ENCODE peak calls at places on chromosomes 6 and 20, in ten cellular contexts. P, U, M, Y, W, R, G, C, A and K are unnamed samples.

GRCh38 chr20:53055668-53056067 is 83.5 kb downstream of the TSHZ2 start:
- DNase-seq in M (no peak), U (no peak), C (no peak), G (no peak), W (no peak), P (no peak), Y (no peak), A (no peak), R (no peak), K (no peak)

GRCh38 chr20:34069341-34070078 is 42.5 kb downstream of the EIF2S2 start:
- DNase-seq in A (peak), P (peak), C (peak), R (peak), U (no peak), W (peak), M (peak), Y (no peak), G (peak), K (no peak)

GRCh38 chr6:109939654-109940053 is 38.5 kb upstream of the GPR6 start:
- DNase-seq in A (no peak), U (no peak), C (no peak), P (no peak), W (no peak), Y (no peak), G (no peak), R (no peak), M (peak), K (no peak)

GRCh38 chr20:31675828-31676533 is 38.3 kb downstream of the COX4I2 start:
- DNase-seq in C (no peak), A (peak), G (peak), R (peak), Y (no peak), U (no peak), M (peak), P (peak), W (no peak), K (no peak)

GRCh38 chr6:40755046-40755681 is 168.0 kb upstream of the LRFN2 start:
- DNase-seq in P (no peak), C (no peak), M (peak), G (no peak), Y (no peak), R (no peak), U (peak), W (no peak), A (peak), K (no peak)

GRCh38 chr20:20215976-20216727 is 151.8 kb upstream of the INSM1 start:
- DNase-seq in R (no peak), Y (no peak), P (no peak), W (no peak), A (no peak), C (no peak), G (no peak), U (no peak), M (no peak), K (no peak)

GRCh38 chr20:22977047-22977785 is 57.9 kb upstream of the SSTR4 start:
- DNase-seq in U (no peak), M (no peak), W (no peak), G (no peak), Y (no peak), R (no peak), P (no peak), C (no peak), A (no peak), K (no peak)

GRCh38 chr20:37218976-37219375 is 39.6 kb upstream of the MROH8 start:
- DNase-seq in A (no peak), P (no peak), U (no peak), M (no peak), C (no peak), R (no peak), Y (no peak), G (no peak), W (no peak), K (no peak)

GRCh38 chr6:139547082-139547776 is 172.8 kb upstream of the CITED2 start:
- DNase-seq in M (peak), U (no peak), G (no peak), W (no peak), P (no peak), A (peak), R (no peak), Y (no peak), C (no peak), K (no peak)

GRCh38 chr6:146028250-146028789 is 542 bp upstream of the GRM1 start:
- DNase-seq in A (peak), P (peak), R (peak), C (peak), G (peak), Y (peak), U (peak), M (peak), W (peak), K (peak)

GRCh38 chr6:121399971-121400370 is 35.5 kb upstream of the GJA1 start:
- DNase-seq in Y (no peak), C (no peak), A (no peak), U (no peak), R (no peak), W (no peak), G (no peak), P (no peak), M (no peak), K (no peak)